ENCODE peak calls at places on chromosomes 5 and 9, in four cellular contexts. Y is HL-60, T is GM12878, G is K562. N is an unnamed sample.

GRCh38 chr5:120083851-120084615 is 380.1 kb upstream of the PRR16 start:
- DNase-seq in Y (no peak), T (no peak), G (no peak), N (no peak)

GRCh38 chr5:131081371-131081770 is 83.7 kb downstream of the HINT1 start:
- DNase-seq in Y (no peak), T (no peak), G (no peak), N (no peak)

GRCh38 chr5:149853019-149853648 is 91.5 kb downstream of the PDE6A start:
- DNase-seq in Y (peak), T (no peak), G (peak), N (peak)

GRCh38 chr5:145178667-145179523 is 656.2 kb downstream of the PRELID2 start:
- DNase-seq in Y (no peak), T (no peak), G (no peak), N (no peak)

GRCh38 chr5:73638344-73639095 is 12.5 kb downstream of the ARHGEF28 start:
- DNase-seq in Y (no peak), T (no peak), G (no peak), N (no peak)

GRCh38 chr5:56123531-56124243 is 109.4 kb downstream of the ANKRD55 start:
- DNase-seq in Y (no peak), T (no peak), G (peak), N (no peak)

GRCh38 chr5:124397290-124397689 is 349.1 kb downstream of the ZNF608 start:
- DNase-seq in Y (no peak), T (no peak), G (no peak), N (no peak)

GRCh38 chr5:156497816-156498215 is 170.9 kb downstream of the SGCD start:
- DNase-seq in Y (no peak), T (no peak), G (no peak), N (no peak)

GRCh38 chr9:136201609-136202448 is 3.1 kb downstream of the LHX3 start:
- DNase-seq in Y (no peak), T (no peak), G (peak), N (no peak)

GRCh38 chr9:91419222-91420191 is 4.1 kb downstream of the NFIL3 start:
- DNase-seq in Y (peak), T (no peak), G (no peak), N (no peak)

GRCh38 chr5:111385970-111386831 is 126.1 kb downstream of the STARD4 start:
- DNase-seq in Y (no peak), T (no peak), G (no peak), N (no peak)

GRCh38 chr5:27313549-27313948 is 275.2 kb upstream of the CDH9 start:
- DNase-seq in Y (peak), T (no peak), G (no peak), N (no peak)

GRCh38 chr5:42022383-42022782 is 97.3 kb downstream of the FBXO4 start:
- DNase-seq in Y (no peak), T (no peak), G (no peak), N (no peak)

GRCh38 chr9:81729141-81729540 is 39.8 kb upstream of the TLE1 start:
- DNase-seq in Y (no peak), T (peak), G (no peak), N (no peak)

DNA sequence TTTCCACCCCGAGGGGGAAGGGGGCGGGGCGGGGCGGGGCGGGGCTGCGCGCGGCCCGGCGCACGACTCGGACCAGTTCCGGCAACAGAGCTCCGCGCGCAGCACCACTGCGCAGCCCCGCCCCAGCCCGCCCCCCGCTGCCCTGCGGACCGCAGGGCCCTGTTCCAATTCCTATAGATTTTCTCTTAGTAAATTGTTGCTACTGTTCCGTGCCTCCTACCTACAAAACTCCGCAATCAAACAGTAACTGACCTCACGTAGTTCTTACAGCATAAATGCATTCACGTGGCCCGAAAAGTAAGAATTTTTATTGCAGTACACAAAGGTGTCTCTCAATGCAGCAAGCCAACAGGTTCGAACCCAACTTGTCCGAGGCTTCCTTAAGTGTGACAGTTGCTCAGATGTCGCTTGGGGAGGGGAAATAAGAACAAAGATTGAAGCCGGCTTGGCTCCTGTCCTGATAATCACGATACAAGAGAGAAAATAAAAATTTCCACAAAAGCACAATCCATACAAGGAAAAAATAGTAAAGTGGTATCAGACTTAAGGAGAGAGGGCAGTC is 1.2 kb upstream of the RNF38 start:
- DNase-seq in Y (no peak), T (peak), G (peak), N (peak)
- TF ChIP-seq SPI1 in Y (no peak), T (no peak), G (no peak), N (no peak)

GRCh38 chr9:121826711-121827110 is 175.3 kb downstream of the DAB2IP start:
- DNase-seq in Y (no peak), T (no peak), G (no peak), N (no peak)
- TF ChIP-seq SPI1 in Y (no peak), T (no peak), G (no peak), N (no peak)

DNA sequence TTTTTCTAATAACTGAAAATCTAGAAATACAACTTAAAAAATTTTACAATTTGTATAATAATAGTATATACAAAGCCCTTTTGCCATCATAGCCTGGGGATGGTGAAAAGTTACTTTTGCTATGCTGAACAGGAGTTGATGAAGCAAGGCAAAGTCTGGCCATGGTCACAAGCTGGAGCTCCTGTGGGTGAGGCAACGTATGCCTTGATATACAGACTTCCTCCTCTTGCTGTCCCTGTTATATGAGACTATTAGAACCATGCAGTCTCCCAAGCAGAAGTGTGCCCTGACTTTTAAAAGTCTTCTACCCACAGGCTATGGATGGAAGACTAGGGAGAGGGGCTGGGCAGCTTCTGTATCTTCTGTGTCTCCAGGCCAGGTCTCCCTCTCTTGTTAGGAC is 15.7 kb downstream of the FAM151B start:
- DNase-seq in Y (peak), T (no peak), G (no peak), N (peak)
- TF ChIP-seq SPI1 in Y (peak), T (no peak), G (no peak), N (no peak)

GRCh38 chr5:67921004-67921601 is 294.5 kb upstream of the PIK3R1 start:
- DNase-seq in Y (no peak), T (no peak), G (no peak), N (no peak)
- TF ChIP-seq SPI1 in Y (no peak), T (no peak), G (no peak), N (no peak)

GRCh38 chr5:63963926-63964325 is 1.7 kb upstream of the HTR1A start:
- DNase-seq in Y (no peak), T (no peak), G (no peak), N (no peak)

GRCh38 chr5:63961598-63962161 is 565 bp downstream of the HTR1A start:
- DNase-seq in Y (no peak), T (no peak), G (no peak), N (no peak)

GRCh38 chr5:63963080-63963735 is 963 bp upstream of the HTR1A start:
- DNase-seq in Y (peak), T (peak), G (peak), N (peak)

GRCh38 chr5:63961125-63961597 is 1.1 kb downstream of the HTR1A start:
- DNase-seq in Y (no peak), T (no peak), G (no peak), N (no peak)

DNA sequence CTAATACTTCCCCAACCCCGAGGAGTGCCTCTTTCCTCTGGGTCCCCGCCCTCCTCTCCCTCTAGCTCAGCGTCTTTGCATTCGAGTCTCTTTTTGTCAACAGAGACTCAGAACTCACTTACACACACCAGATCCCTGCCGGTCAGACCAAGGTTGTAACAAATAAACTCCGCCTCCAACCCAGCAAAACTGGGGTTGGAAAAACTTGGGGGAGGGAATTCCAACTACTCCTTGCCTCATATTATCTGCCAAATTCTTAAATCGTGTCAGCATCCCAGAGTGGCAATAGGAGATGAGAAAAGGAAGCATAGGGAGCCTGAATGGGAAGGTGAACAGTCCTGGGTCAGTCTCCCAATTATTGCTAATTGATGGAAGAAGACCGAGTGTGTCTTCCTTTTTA is at the start of gene HTR1A:
- DNase-seq in Y (no peak), T (no peak), G (no peak), N (no peak)
- TF ChIP-seq SPI1 in Y (no peak), T (no peak), G (no peak), N (no peak)

GRCh38 chr9:113649054-113649453 is 185.5 kb downstream of the RGS3 start:
- DNase-seq in Y (no peak), T (no peak), G (no peak), N (no peak)
- TF ChIP-seq SPI1 in Y (no peak), T (no peak), G (no peak), N (no peak)

GRCh38 chr5:91311697-91312501 is 71.2 kb downstream of the ARRDC3 start:
- DNase-seq in Y (peak), T (peak), G (no peak), N (peak)
- TF ChIP-seq SPI1 in Y (no peak), T (peak), G (peak), N (peak)

DNA sequence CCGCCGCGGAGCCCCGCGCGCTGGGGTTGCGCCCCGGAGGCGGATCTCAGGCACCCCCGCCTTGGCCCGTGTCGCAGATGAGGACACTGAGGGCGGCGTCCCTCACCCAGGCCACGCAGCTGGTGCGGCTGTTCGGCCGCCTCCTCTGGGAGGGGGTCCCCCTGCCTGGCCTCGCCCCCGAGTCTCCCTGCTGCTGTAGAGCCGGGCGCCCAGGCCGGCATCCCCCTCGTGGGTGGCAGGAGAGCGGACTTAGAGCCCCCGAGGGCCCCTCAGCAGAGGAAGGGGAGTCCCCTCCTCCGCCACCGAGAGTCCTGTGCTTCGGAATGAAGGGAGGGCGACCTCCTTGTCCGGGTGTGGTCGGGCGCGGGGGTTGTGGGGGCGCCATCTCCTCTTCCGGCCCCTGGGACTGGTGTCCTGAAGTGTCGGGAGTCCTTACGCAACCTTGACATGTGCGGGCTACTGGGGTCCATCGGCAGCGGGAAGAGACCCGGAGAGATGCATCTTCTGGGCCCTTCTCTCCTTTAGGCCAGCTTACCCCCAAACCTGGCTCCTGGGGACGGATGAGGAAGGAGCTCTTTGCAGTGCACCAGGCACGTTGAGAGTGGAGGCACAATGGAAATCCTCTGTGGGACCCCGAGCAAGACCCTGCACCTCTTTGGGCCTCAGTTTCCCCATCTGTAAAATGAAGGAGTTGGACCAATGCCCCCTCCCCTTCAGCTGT is 11.7 kb upstream of the EXOSC2 start:
- DNase-seq in Y (peak), T (no peak), G (no peak), N (no peak)
- TF ChIP-seq SPI1 in Y (no peak), T (no peak), G (no peak), N (no peak)